ENCODE peak calls at places on chromosomes 1 and 21, in ten cellular contexts. X is CD4-positive, CD25-positive, alpha-beta regulatory T cell; A is cardiac muscle cell; N is Peyer's patch; E is kidney epithelial cell; I is CD8-positive, alpha-beta memory T cell; F is MM.1S; T is astrocyte; G is heart right ventricle; W is left ventricle myocardium inferior. K is an unnamed sample. For H3K36me3, the result is how much of the 10 kb centered on the place peaks cover.

GRCh38 chr1:203325418-203326091 is 20.2 kb downstream of the BTG2 start:
- DNase-seq in X (no peak), A (no peak), N (peak), E (no peak), I (no peak), F (peak), T (no peak), G (peak), W (peak), K (no peak)

GRCh38 chr1:230310381-230311163 is 115.6 kb downstream of the PGBD5 start:
- DNase-seq in X (peak), A (peak), N (peak), E (peak), I (peak), F (peak), T (peak), G (peak), W (peak), K (peak)

GRCh38 chr21:46350981-46351380 is 27.0 kb downstream of the PCNT start:
- DNase-seq in X (no peak), A (no peak), N (no peak), E (no peak), I (no peak), F (no peak), T (no peak), G (no peak), W (no peak), K (no peak)

GRCh38 chr1:155006601-155007101 is 4.0 kb downstream of the ZBTB7B start:
- DNase-seq in X (peak), A (peak), N (no peak), E (no peak), I (no peak), F (no peak), T (no peak), G (no peak), W (no peak), K (peak)

GRCh38 chr1:43540653-43541071 is 10.0 kb downstream of the PTPRF start:
- DNase-seq in X (no peak), A (no peak), N (peak), E (no peak), I (no peak), F (no peak), T (peak), G (no peak), W (no peak), K (no peak)

GRCh38 chr1:72105201-72105600 is 177.1 kb downstream of the NEGR1 start:
- DNase-seq in X (no peak), A (no peak), N (no peak), E (no peak), I (no peak), F (no peak), T (no peak), G (no peak), W (no peak), K (no peak)

GRCh38 chr1:118871510-118872240 is 116.5 kb downstream of the TBX15 start:
- DNase-seq in X (no peak), A (no peak), N (no peak), E (no peak), I (no peak), F (no peak), T (no peak), G (no peak), W (no peak), K (no peak)

GRCh38 chr1:164092603-164093353 is 466.2 kb upstream of the PBX1 start:
- DNase-seq in X (no peak), A (peak), N (no peak), E (no peak), I (no peak), F (no peak), T (no peak), G (no peak), W (no peak), K (no peak)

GRCh38 chr1:30982937-30983336 is 74.4 kb upstream of the SDC3 start:
- DNase-seq in X (no peak), A (peak), N (no peak), E (no peak), I (no peak), F (no peak), T (no peak), G (no peak), W (no peak), K (no peak)

GRCh38 chr1:205077934-205078311 is 6.3 kb downstream of the TMEM81 start:
- DNase-seq in X (no peak), A (peak), N (no peak), E (no peak), I (no peak), F (no peak), T (no peak), G (no peak), W (no peak), K (no peak)
- H3K36me3 ChIP-seq in X (under half), A (under half), N (under half), E (under half), I (under half), F (under half), T (under half), G (under half), W (under half), K (under half)

GRCh38 chr1:246781212-246781611 is 57.0 kb downstream of the SCCPDH start:
- DNase-seq in X (no peak), A (no peak), N (no peak), E (no peak), I (no peak), F (no peak), T (no peak), G (no peak), W (no peak), K (no peak)

GRCh38 chr1:246780264-246780663 is 56.1 kb downstream of the SCCPDH start:
- DNase-seq in X (no peak), A (no peak), N (no peak), E (no peak), I (no peak), F (no peak), T (no peak), G (no peak), W (no peak), K (no peak)

GRCh38 chr1:246784621-246785535 is 60.7 kb downstream of the SCCPDH start:
- DNase-seq in X (peak), A (peak), N (no peak), E (no peak), I (no peak), F (no peak), T (peak), G (no peak), W (no peak), K (no peak)

GRCh38 chr1:246779561-246780175 is 55.5 kb downstream of the SCCPDH start:
- DNase-seq in X (no peak), A (no peak), N (no peak), E (no peak), I (no peak), F (no peak), T (no peak), G (no peak), W (no peak), K (no peak)

GRCh38 chr1:246782120-246782900 is 58.1 kb downstream of the SCCPDH start:
- DNase-seq in X (peak), A (peak), N (no peak), E (peak), I (no peak), F (no peak), T (peak), G (no peak), W (peak), K (no peak)
- H3K36me3 ChIP-seq in X (under half), A (under half), N (under half), E (under half), I (under half), F (under half), T (under half), G (under half), W (under half), K (under half)

DNA sequence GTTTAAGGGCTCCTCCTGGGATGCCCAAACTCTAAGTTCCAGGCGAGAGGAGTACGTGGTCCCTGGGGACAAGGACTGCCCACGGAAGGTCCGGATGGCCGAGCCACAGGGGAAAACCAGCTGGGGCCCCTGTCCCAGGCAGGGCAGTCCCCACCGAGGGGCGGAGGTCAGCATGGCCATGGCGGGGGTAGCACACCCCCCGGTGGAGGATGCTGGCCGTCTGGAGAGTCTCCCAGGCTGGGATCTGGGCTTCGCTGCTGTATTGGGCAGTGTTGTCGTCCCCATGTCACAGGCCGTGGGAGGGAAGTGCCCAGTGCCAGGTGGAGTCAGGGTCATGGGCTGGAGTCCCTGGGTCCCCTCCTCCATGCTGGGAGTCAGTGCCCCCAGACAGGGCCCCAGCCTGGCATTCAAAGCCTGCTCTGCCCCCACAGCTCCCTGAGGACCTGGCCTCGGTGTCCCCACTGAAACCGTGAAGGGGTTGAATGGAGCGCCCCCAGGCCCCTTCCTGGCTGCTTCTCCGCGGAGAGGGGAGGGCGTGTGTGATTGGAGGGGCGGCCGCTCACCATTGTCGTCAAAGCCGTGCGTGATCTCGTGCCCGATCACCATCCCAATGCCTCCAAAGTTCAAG is 6.8 kb downstream of the PRXL2B start:
- DNase-seq in X (no peak), A (no peak), N (peak), E (no peak), I (no peak), F (no peak), T (no peak), G (no peak), W (no peak), K (no peak)
- H3K36me3 ChIP-seq in X (under half), A (under half), N (under half), E (under half), I (under half), F (under half), T (under half), G (under half), W (under half), K (under half)

DNA sequence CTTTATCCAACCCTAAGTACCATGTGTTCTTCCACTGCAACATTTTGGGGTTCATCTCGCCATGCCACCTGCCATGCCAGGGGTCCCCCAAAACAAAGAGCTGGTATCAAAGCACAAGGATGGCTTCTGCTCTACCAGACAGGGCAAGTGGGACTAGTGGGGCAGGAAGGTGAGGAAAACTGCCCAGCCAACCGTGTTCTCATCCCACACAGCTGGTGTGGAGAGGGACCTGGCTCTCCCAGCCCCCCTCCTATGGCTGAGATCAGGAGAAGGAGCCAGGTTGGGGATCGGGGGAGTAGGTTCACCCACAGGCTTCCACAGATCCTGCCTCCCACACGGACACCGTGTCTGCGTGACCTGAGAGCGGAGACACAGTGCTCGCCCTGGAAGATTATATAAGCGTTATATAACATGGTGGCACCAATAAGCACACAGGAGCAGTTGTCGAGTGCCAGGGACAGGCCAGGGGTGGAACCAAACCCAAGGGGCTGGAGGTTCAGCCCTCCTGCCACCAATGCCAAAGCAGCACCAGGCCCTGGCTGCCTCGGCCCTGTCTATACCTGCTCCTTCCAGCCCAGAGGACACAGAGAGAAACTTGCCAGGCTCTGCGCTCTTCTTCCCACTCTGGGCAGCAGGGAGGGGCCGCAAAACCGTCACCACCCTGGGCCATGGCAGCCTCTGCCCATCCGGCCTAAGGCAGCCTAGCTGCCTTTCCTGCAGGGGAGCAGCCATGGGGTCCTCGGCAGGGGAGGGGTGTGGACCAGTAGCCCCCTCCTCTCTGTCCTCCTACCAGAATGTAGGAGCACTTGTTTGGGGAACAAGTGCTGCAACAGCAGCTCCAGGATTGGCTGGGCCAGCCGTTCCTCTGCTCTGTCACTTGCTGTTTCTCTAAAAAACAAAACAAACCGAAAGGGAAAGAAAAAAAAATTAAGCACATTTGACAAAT is 43.5 kb downstream of the CD34 start:
- DNase-seq in X (peak), A (no peak), N (no peak), E (no peak), I (no peak), F (peak), T (no peak), G (peak), W (peak), K (peak)
- H3K36me3 ChIP-seq in X (under half), A (under half), N (under half), E (under half), I (under half), F (under half), T (under half), G (under half), W (under half), K (under half)